ENCODE peak calls at places on chromosomes 3 and 15, in nine cellular contexts. Z, L, Q, P, B, K, O, T and C are unnamed samples.

GRCh38 chr3:141442421-141442820 is 44.4 kb upstream of the RASA2 start:
- DNase-seq in O (no peak), P (no peak), B (no peak), T (no peak), Q (no peak), L (no peak), K (no peak), Z (no peak), C (no peak)

GRCh38 chr3:146196789-146197188 is 35.8 kb upstream of the PLOD2 start:
- DNase-seq in O (no peak), P (no peak), Z (no peak), T (no peak), Q (no peak), K (no peak), B (no peak), L (no peak), C (no peak)

GRCh38 chr3:150177673-150178378 is 207.1 kb upstream of the PFN2 start:
- DNase-seq in B (no peak), T (no peak), L (no peak), O (no peak), Q (no peak), Z (no peak), P (no peak), K (no peak), C (no peak)

GRCh38 chr3:196547067-196547466 is 21.3 kb downstream of the WDR53 start:
- DNase-seq in O (no peak), K (no peak), L (no peak), P (no peak), T (no peak), B (no peak), Q (no peak), Z (no peak), C (no peak)

GRCh38 chr3:140395134-140396075 is 282.5 kb upstream of the TRIM42 start:
- DNase-seq in T (peak; percentile 62), L (no peak), B (no peak), O (no peak), Q (no peak), P (no peak), K (no peak), Z (no peak), C (no peak)

GRCh38 chr15:100393008-100393407 is 51.2 kb upstream of the ADAMTS17 start:
- DNase-seq in Z (no peak), Q (no peak), L (no peak), P (no peak), O (no peak), T (no peak), B (no peak), K (no peak), C (no peak)

GRCh38 chr15:86892774-86893449 is 813.2 kb downstream of the AGBL1 start:
- DNase-seq in O (no peak), B (no peak), K (no peak), Q (no peak), Z (no peak), L (no peak), P (no peak), T (no peak), C (no peak)

GRCh38 chr3:149080011-149080698 is 6.2 kb downstream of the HLTF start:
- DNase-seq in K (no peak), Q (no peak), B (no peak), L (no peak), Z (no peak), O (no peak), P (no peak), T (no peak), C (no peak)

GRCh38 chr3:108820586-108820985 is 2.0 kb upstream of the TRAT1 start:
- DNase-seq in T (no peak), Z (no peak), Q (no peak), B (no peak), K (no peak), P (no peak), L (no peak), O (no peak), C (no peak)

GRCh38 chr3:100002599-100003350 is 111.5 kb downstream of the FILIP1L start:
- DNase-seq in L (no peak), K (peak; percentile 36), T (no peak), Z (no peak), P (peak; percentile 62), Q (no peak), B (no peak), O (no peak), C (no peak)

GRCh38 chr15:25863067-25863967 is at the start of gene ATP10A:
- DNase-seq in O (peak; percentile 62), Z (peak; percentile 48), T (no peak), Q (no peak), P (no peak), L (peak; percentile 59), K (peak; percentile 24), B (peak; percentile 78), C (peak; percentile 72)

GRCh38 chr15:89057506-89058133 is 30.6 kb upstream of the ABHD2 start:
- DNase-seq in P (peak; percentile 82), B (peak; percentile 88), L (peak; percentile 83), T (peak; percentile 91), Z (peak; percentile 81), K (peak; percentile 83), O (peak; percentile 88), Q (peak; percentile 83), C (peak; percentile 76)

GRCh38 chr3:57731311-57731710 is 24.8 kb upstream of the SLMAP start:
- DNase-seq in O (no peak), Z (no peak), L (no peak), Q (no peak), K (no peak), B (no peak), P (no peak), T (no peak), C (no peak)
- H3K27me3 ChIP-seq in O (no peaks in the 10 kb centered on the region), Z (no peaks in the 10 kb centered on the region), L (no peaks in the 10 kb centered on the region), Q (no peaks in the 10 kb centered on the region), K (no peaks in the 10 kb centered on the region), B (no peaks in the 10 kb centered on the region), P (no peaks in the 10 kb centered on the region), T (no peaks in the 10 kb centered on the region), C (no peaks in the 10 kb centered on the region)

GRCh38 chr3:186198442-186198841 is 89.6 kb upstream of the ETV5 start:
- DNase-seq in Z (no peak), B (no peak), Q (no peak), O (no peak), P (no peak), K (no peak), T (no peak), L (no peak), C (no peak)

GRCh38 chr3:186194451-186194811 is 85.5 kb upstream of the ETV5 start:
- DNase-seq in B (no peak), L (no peak), P (no peak), Z (no peak), Q (no peak), O (no peak), K (no peak), T (no peak), C (no peak)

GRCh38 chr3:186189492-186189891 is 80.6 kb upstream of the ETV5 start:
- DNase-seq in B (no peak), Z (no peak), L (no peak), P (no peak), T (no peak), O (no peak), Q (no peak), K (no peak), C (no peak)

GRCh38 chr3:186192823-186193222 is 83.9 kb upstream of the ETV5 start:
- DNase-seq in P (no peak), T (no peak), L (no peak), O (no peak), Q (no peak), K (no peak), Z (no peak), B (peak; percentile 31), C (no peak)

DNA sequence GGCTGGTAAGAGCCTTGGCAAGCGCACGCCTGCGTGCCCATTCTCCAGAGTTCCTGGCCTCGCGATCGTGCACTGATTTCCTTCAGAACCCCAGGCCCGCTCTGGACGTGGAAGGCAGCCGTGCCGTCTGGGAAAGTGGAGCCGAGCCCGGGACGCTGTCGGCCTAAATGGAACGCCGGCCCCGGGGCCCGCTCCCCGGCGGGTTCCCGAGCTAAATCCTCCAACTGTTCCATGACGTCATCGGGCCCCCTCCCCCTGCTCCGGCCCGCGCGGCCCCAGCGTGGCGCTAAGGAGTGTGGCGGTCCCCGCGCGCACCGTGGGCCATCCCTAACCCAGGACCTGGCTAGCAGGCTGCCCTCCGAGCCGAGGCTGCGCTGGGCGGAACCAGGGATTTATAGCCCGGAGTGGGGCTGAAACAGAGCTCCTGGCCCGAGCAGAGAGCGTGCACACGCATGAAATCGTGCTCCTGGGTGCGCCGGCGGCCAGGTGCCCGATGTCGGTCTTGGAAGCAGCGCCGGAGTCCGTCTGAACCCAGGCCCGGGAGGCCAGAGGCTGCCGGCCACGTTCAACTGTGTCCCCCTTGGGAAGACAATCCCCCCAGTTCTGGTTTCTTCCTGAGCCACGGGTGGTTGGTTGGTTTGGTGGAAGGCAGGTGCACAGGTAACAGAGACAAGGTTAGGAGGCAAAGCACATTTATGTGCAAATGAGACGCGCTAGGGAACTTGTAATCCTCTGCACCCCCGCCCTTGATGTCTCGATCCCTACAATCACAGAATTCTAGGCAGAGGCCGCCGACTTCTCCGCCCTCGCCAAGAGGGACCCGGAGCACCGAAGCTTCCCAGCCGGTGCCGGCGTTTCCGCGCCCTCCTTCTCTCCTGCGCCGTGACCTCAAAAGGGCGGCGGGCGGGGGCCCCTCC is 84.9 kb upstream of the ETV5 start:
- DNase-seq in O (peak; percentile 61), Q (no peak), L (no peak), T (no peak), P (peak; percentile 71), Z (peak; percentile 21), K (no peak), B (peak; percentile 92), C (peak; percentile 71)
- H3K27me3 ChIP-seq in O (peaks cover 23% of the 10 kb centered on the region), Q (no peaks in the 10 kb centered on the region), L (no peaks in the 10 kb centered on the region), T (no peaks in the 10 kb centered on the region), P (no peaks in the 10 kb centered on the region), Z (no peaks in the 10 kb centered on the region), K (no peaks in the 10 kb centered on the region), B (peaks cover 48% of the 10 kb centered on the region), C (no peaks in the 10 kb centered on the region)

DNA sequence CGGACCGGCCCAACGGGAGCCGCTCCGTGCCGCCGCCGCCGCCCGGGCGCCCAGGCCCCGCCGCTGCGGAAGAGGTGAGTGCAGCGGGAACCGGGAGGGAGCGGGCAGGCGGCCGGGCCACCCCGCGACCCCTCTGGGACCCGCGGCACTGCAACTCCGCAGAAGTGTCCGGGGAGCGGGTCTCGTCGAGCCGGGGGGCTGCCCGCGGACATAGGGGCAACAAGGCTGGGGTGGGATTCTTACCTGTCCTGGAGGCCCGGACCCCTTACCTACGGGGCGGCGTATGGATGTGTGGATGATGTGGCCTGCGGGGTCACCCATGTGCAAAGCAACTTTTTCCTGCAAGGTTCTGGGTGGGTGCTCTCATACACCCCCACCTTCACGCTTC is 361 bp downstream of the SEMA3F start:
- DNase-seq in B (no peak), T (no peak), Z (no peak), K (no peak), Q (no peak), O (no peak), L (no peak), P (no peak), C (no peak)
- H3K27me3 ChIP-seq in B (peaks cover 17% of the 10 kb centered on the region), T (no peaks in the 10 kb centered on the region), Z (no peaks in the 10 kb centered on the region), K (no peaks in the 10 kb centered on the region), Q (no peaks in the 10 kb centered on the region), O (peaks cover 12% of the 10 kb centered on the region), L (no peaks in the 10 kb centered on the region), P (no peaks in the 10 kb centered on the region), C (no peaks in the 10 kb centered on the region)

DNA sequence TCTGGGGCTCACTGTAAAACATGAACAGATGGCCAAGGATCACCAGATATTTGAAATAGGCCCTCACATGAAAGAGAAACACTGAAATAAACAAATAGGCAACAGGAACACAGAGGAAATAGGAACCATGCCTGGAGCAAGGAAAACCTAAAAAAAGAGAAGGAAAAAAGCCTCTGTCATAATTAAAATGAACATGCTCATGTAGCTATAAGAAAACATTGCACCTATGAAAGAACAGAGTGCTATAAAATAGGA is 102.4 kb downstream of the RAB11A start:
- DNase-seq in Z (no peak), L (no peak), P (no peak), K (no peak), B (no peak), T (no peak), Q (no peak), O (no peak), C (no peak)
- H3K27me3 ChIP-seq in Z (peaks cover 4% of the 10 kb centered on the region), L (peaks cover 64% of the 10 kb centered on the region), P (no peaks in the 10 kb centered on the region), K (peaks cover 17% of the 10 kb centered on the region), B (no peaks in the 10 kb centered on the region), T (no peaks in the 10 kb centered on the region), Q (no peaks in the 10 kb centered on the region), O (peaks cover 14% of the 10 kb centered on the region), C (peaks cover 3% of the 10 kb centered on the region)